ENCODE peak calls at places on chromosomes 4 and X, in four cellular contexts. M, J, V and B are unnamed samples.

GRCh38 chrX:104565791-104566687 is at the start of gene IL1RAPL2:
- DNase-seq in M (peak; percentile 1), J (peak; percentile 13), V (peak; percentile 31), B (peak; percentile 22)

GRCh38 chr4:151874328-151874727 is 113.5 kb upstream of the GATB start:
- DNase-seq in M (no peak), J (no peak), V (no peak), B (no peak)

GRCh38 chr4:158538176-158538575 is 16.5 kb downstream of the RXFP1 start:
- DNase-seq in J (peak; percentile 56), M (no peak), V (no peak), B (peak; percentile 56)

GRCh38 chr4:139978692-139979091 is 175.3 kb downstream of the MAML3 start:
- DNase-seq in V (no peak), J (no peak), M (no peak), B (no peak)

GRCh38 chr4:143399113-143399949 is 62.7 kb downstream of the GAB1 start:
- DNase-seq in V (no peak), J (peak; percentile 55), M (peak; percentile 43), B (peak; percentile 62)

GRCh38 chr4:90798948-90799347 is 671.8 kb downstream of the CCSER1 start:
- DNase-seq in V (no peak), M (no peak), J (no peak), B (no peak)

GRCh38 chr4:28369504-28369903 is 1508.9 kb downstream of the STIM2 start:
- DNase-seq in V (peak; percentile 26), J (peak; percentile 38), M (no peak), B (peak; percentile 23)

GRCh38 chr4:165874072-165874798 is 1.2 kb downstream of the TLL1 start:
- DNase-seq in J (peak; percentile 19), M (no peak), V (peak; percentile 27), B (peak; percentile 27)

GRCh38 chr4:70844180-70844579 is 4.5 kb upstream of the GRSF1 start:
- DNase-seq in J (no peak), M (no peak), V (no peak), B (no peak)

GRCh38 chr4:130124066-130124465 is 1028.1 kb downstream of the C4orf33 start:
- DNase-seq in V (no peak), J (no peak), M (no peak), B (no peak)

GRCh38 chr4:122293374-122294365 is 85.1 kb upstream of the ADAD1 start:
- DNase-seq in M (no peak), J (no peak), V (no peak), B (no peak)

GRCh38 chrX:54427837-54428424 is 12.3 kb upstream of the TSR2 start:
- DNase-seq in V (no peak), J (no peak), M (no peak), B (no peak)

GRCh38 chrX:77622233-77622632 is 163.8 kb downstream of the ATRX start:
- DNase-seq in M (no peak), J (no peak), V (no peak), B (no peak)

GRCh38 chr4:128060130-128060619 is 937 bp upstream of the LARP1B start:
- DNase-seq in V (no peak), M (no peak), J (peak; percentile 3), B (no peak)

GRCh38 chr4:99815597-99816011 is 1.0 kb upstream of the DAPP1 start:
- DNase-seq in J (peak; percentile 16), M (no peak), V (peak; percentile 79), B (no peak)

GRCh38 chr4:71907782-71908181 is 123.9 kb upstream of the GC start:
- DNase-seq in V (no peak), M (no peak), J (no peak), B (no peak)

GRCh38 chr4:114654607-114655006 is 56.0 kb downstream of the UGT8 start:
- DNase-seq in J (no peak), V (no peak), M (no peak), B (no peak)

GRCh38 chr4:147793973-147794690 is 62.2 kb downstream of the ARHGAP10 start:
- DNase-seq in V (no peak), M (no peak), J (no peak), B (no peak)

GRCh38 chr4:30073001-30073710 is 647.0 kb upstream of the PCDH7 start:
- DNase-seq in V (no peak), M (peak; percentile 91), J (no peak), B (peak; percentile 3)

GRCh38 chr4:3683077-3683743 is 83.0 kb upstream of the ADRA2C start:
- DNase-seq in M (no peak), V (no peak), J (no peak), B (no peak)

GRCh38 chr4:140136509-140136908 is 17.5 kb downstream of the MAML3 start:
- DNase-seq in J (peak; percentile 83), V (peak; percentile 60), M (peak; percentile 58), B (peak; percentile 69)

GRCh38 chrX:9153299-9153698 is 119.4 kb upstream of the FAM9B start:
- DNase-seq in V (no peak), J (peak; percentile 47), M (no peak), B (peak; percentile 82)

GRCh38 chr4:102734591-102735385 is 26.0 kb downstream of the MANBA start:
- DNase-seq in V (no peak), J (peak; percentile 50), M (peak; percentile 24), B (no peak)

GRCh38 chrX:46649421-46650260 is 76.1 kb downstream of the CHST7 start:
- DNase-seq in M (peak; percentile 27), V (no peak), J (peak; percentile 21), B (peak; percentile 53)

GRCh38 chrX:97909245-97909644 is 1025.5 kb downstream of the RPA4 start:
- DNase-seq in M (no peak), V (no peak), J (no peak), B (no peak)

GRCh38 chr4:43132010-43132582 is 239.6 kb downstream of the GRXCR1 start:
- DNase-seq in J (peak; percentile 52), M (peak; percentile 78), V (peak; percentile 49), B (peak; percentile 73)

GRCh38 chrX:46587158-46587557 is 13.6 kb downstream of the CHST7 start:
- DNase-seq in M (no peak), J (peak; percentile 51), V (no peak), B (peak; percentile 58)

GRCh38 chr4:168503652-168504362 is 7.0 kb downstream of the PALLD start:
- DNase-seq in M (no peak), V (no peak), J (no peak), B (peak; percentile 52)

GRCh38 chrX:97529801-97530200 is 646.1 kb downstream of the RPA4 start:
- DNase-seq in M (peak; percentile 21), J (no peak), V (no peak), B (peak; percentile 68)

GRCh38 chr4:7785017-7785416 is 154.6 kb downstream of the AFAP1 start:
- DNase-seq in M (no peak), J (peak; percentile 48), V (no peak), B (peak; percentile 70)

GRCh38 chr4:177119693-177120092 is 190.0 kb upstream of the NEIL3 start:
- DNase-seq in V (no peak), J (no peak), M (no peak), B (peak; percentile 34)

GRCh38 chr4:184406915-184407314 is 67.4 kb downstream of the IRF2 start:
- DNase-seq in M (no peak), V (no peak), J (no peak), B (peak; percentile 26)

GRCh38 chrX:115030635-115031034 is 13.2 kb upstream of the IL13RA2 start:
- DNase-seq in M (no peak), V (peak; percentile 36), J (no peak), B (no peak)

GRCh38 chr4:38034986-38035882 is 75.0 kb downstream of the PTTG2 start:
- DNase-seq in V (peak; percentile 52), M (peak; percentile 82), J (peak; percentile 82), B (peak; percentile 79)

GRCh38 chr4:182090186-182090585 is 153.0 kb upstream of the TENM3 start:
- DNase-seq in J (no peak), V (no peak), M (no peak), B (no peak)

GRCh38 chr4:182085051-182085480 is 158.1 kb upstream of the TENM3 start:
- DNase-seq in J (no peak), V (no peak), M (no peak), B (no peak)

GRCh38 chr4:182093431-182093831 is 149.8 kb upstream of the TENM3 start:
- DNase-seq in M (no peak), J (no peak), V (no peak), B (no peak)

GRCh38 chr4:182091128-182091527 is 152.1 kb upstream of the TENM3 start:
- DNase-seq in V (no peak), M (no peak), J (no peak), B (no peak)

GRCh38 chr4:182089326-182089725 is 153.9 kb upstream of the TENM3 start:
- DNase-seq in V (no peak), J (peak; percentile 28), M (no peak), B (peak; percentile 19)
- TF ChIP-seq CTCF in V (no peak), J (no peak), M (no peak), B (no peak)

DNA sequence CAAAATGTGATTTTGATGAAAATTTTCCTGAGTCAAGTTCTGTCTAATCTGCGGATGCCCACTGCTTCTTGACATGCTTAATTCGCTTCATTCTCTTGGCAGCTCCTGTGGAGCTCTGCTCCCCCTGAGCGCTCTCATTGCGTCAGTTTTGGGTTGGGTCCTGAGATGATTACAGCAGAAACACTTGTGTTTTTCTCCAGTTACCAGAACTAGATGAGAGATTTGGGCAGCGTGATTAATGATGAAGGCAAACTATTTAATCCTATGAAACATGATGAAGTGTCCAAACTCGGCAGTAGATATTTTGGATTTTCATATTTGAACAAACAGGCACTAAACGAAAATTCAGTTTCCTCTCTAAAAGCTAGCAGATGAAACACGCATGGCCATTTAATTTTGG is 4.2 kb upstream of the CXCL1 start:
- DNase-seq in J (no peak), M (no peak), V (no peak), B (peak; percentile 55)
- TF ChIP-seq CTCF in J (no peak), M (no peak), V (no peak), B (no peak)

GRCh38 chr4:2280531-2281300 is 18.8 kb upstream of the MXD4 start:
- DNase-seq in J (peak; percentile 42), M (no peak), V (no peak), B (no peak)
- TF ChIP-seq CTCF in J (no peak), M (no peak), V (no peak), B (no peak)

GRCh38 chrX:153494061-153494460 is 719 bp upstream of the BGN start:
- DNase-seq in V (no peak), M (no peak), J (peak; percentile 37), B (no peak)

GRCh38 chrX:153495903-153496629 is 1.3 kb downstream of the BGN start:
- DNase-seq in V (no peak), J (peak; percentile 22), M (no peak), B (no peak)

GRCh38 chrX:153493085-153493484 is 1.7 kb upstream of the BGN start:
- DNase-seq in J (no peak), V (no peak), M (no peak), B (no peak)

GRCh38 chrX:153494541-153495361 is at the start of gene BGN:
- DNase-seq in V (no peak), J (peak; percentile 75), M (peak; percentile 41), B (peak; percentile 87)

DNA sequence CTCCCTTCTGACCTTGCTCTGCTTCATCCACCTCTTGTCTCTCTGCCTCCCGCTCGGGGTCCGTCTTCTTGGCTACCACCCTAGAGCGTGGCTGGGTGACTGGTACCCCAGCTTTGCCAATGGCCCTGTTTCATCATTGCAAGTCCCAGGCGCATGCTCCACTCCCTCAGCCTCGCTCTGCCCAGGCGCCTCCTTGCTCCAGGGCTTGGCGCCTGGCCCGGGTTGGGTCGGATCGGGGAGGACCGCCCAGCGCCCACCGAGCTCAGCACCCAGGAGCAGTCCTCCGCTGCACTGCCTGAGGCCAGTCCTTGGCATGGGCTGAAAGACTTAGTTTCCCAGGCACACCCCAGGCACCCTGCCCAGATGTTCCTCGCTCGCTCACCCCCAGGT is 577 bp downstream of the BGN start:
- DNase-seq in V (no peak), M (peak; percentile 39), J (peak; percentile 70), B (peak; percentile 64)
- TF ChIP-seq CTCF in V (no peak), M (no peak), J (no peak), B (no peak)